ENCODE peak calls at places on chromosomes 2 and 18, in ten cellular contexts. Q is body of pancreas, J is fibroblast of pulmonary artery, R is astrocyte of the spinal cord, Y is fibroblast of mammary gland, B is fibroblast of lung, H is B cell, U is AG10803, F is GM10248, T is type B pancreatic cell. X is an unnamed sample.

GRCh38 chr2:220275454-220275853 is 648.0 kb downstream of the SLC4A3 start:
- DNase-seq in Q (no peak), J (no peak), R (no peak), Y (no peak), B (peak; percentile 69), H (no peak), U (peak; percentile 15), F (no peak), T (no peak), X (no peak)

GRCh38 chr2:11688222-11689069 is 18.5 kb upstream of the NTSR2 start:
- DNase-seq in Q (peak; percentile 79), J (peak; percentile 87), R (peak; percentile 65), Y (peak; percentile 75), B (peak; percentile 70), H (peak; percentile 86), U (peak; percentile 74), F (peak; percentile 80), T (peak; percentile 84), X (peak; percentile 91)

GRCh38 chr2:85741811-85742507 is 11.8 kb upstream of the ATOH8 start:
- DNase-seq in Q (peak; percentile 62), J (peak; percentile 90), R (peak; percentile 94), Y (peak; percentile 89), B (peak; percentile 94), H (no peak), U (peak; percentile 97), F (no peak), T (no peak), X (no peak)

GRCh38 chr2:205763708-205764501 is 81.6 kb downstream of the NRP2 start:
- DNase-seq in Q (peak; percentile 52), J (peak; percentile 91), R (peak; percentile 93), Y (peak; percentile 73), B (peak; percentile 95), H (no peak), U (peak; percentile 95), F (peak; percentile 46), T (peak; percentile 79), X (peak; percentile 86)

GRCh38 chr2:153047220-153047619 is 328.8 kb downstream of the ARL6IP6 start:
- DNase-seq in Q (no peak), J (no peak), R (no peak), Y (no peak), B (no peak), H (no peak), U (no peak), F (no peak), T (no peak), X (no peak)

GRCh38 chr2:241179894-241180293 is 8.6 kb upstream of the ANO7 start:
- DNase-seq in Q (no peak), J (peak; percentile 30), R (no peak), Y (peak; percentile 31), B (no peak), H (no peak), U (peak; percentile 43), F (peak; percentile 69), T (no peak), X (no peak)

GRCh38 chr2:120239488-120240287 is 13.0 kb upstream of the RALB start:
- DNase-seq in Q (peak; percentile 71), J (peak; percentile 89), R (peak; percentile 88), Y (peak; percentile 88), B (peak; percentile 95), H (no peak), U (peak; percentile 87), F (no peak), T (no peak), X (no peak)

GRCh38 chr2:175880-176800 is 87.7 kb downstream of the SH3YL1 start:
- DNase-seq in Q (no peak), J (no peak), R (no peak), Y (peak; percentile 37), B (no peak), H (no peak), U (peak; percentile 33), F (no peak), T (no peak), X (no peak)

DNA sequence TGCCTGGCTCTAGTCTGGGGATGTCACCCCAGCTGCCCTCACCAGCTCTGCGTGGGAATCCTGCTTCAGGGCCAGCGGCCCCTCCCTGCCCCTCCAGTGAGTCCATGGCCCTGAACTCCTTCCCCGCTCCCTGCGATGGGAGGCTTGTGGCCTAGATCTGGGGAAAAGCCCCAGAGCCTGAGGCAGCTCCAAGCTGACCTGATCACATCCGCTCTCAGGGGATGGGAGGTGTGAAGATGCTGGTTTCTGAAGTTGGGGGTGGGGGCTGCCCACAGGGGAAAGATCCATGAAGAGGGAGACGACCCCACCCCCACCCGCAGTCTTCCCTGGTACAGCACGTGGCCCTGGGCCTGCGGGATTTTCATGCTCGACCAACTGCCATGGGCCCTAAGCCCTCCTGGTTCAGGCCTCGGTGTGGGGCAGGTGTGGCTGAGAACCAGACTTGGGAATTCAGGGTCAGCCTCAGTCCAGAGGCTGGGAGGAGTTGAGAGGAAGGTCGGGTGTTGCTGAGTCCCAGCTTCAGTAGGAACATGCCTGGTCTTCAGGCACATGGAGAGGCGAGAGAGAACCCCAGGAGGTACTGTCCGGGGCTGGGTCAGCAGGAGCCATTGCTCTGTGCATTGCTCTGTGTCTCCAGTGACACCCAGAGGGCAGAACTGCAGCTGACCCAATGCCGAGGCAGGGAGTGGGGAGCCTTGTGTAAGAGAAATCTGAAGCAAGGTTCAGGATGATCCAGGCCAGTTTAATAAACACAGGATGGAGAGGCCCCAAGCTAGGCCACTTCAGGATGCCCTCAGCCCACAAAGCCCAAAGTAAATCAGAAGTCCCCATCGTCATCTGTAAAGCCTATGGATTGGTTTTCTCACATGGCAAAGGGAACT is 115.1 kb downstream of the CAPN13 start:
- DNase-seq in Q (no peak), J (peak; percentile 21), R (no peak), Y (peak; percentile 38), B (no peak), H (no peak), U (peak; percentile 48), F (no peak), T (peak; percentile 60), X (peak; percentile 75)
- TF ChIP-seq CTCF in Q (no peak), J (peak; percentile 8), R (peak; percentile 36), Y (peak; percentile 39), B (peak; percentile 27), H (no peak), U (peak; percentile 38), F (peak; percentile 53), T (no peak), X (no peak)

GRCh38 chr18:55339990-55340389 is 248.0 kb downstream of the TCF4 start:
- DNase-seq in Q (no peak), J (no peak), R (no peak), Y (no peak), B (no peak), H (no peak), U (no peak), F (no peak), T (no peak), X (no peak)

GRCh38 chr18:55340998-55341397 is 247.0 kb downstream of the TCF4 start:
- DNase-seq in Q (no peak), J (no peak), R (no peak), Y (no peak), B (no peak), H (no peak), U (no peak), F (no peak), T (no peak), X (no peak)

GRCh38 chr18:55346387-55346786 is 241.6 kb downstream of the TCF4 start:
- DNase-seq in Q (no peak), J (no peak), R (no peak), Y (no peak), B (no peak), H (no peak), U (no peak), F (no peak), T (no peak), X (no peak)

GRCh38 chr18:55345103-55345950 is 242.7 kb downstream of the TCF4 start:
- DNase-seq in Q (no peak), J (no peak), R (no peak), Y (no peak), B (no peak), H (no peak), U (no peak), F (no peak), T (no peak), X (no peak)

GRCh38 chr18:55343396-55344073 is 244.5 kb downstream of the TCF4 start:
- DNase-seq in Q (no peak), J (peak; percentile 66), R (peak; percentile 56), Y (peak; percentile 56), B (peak; percentile 48), H (no peak), U (peak; percentile 50), F (no peak), T (no peak), X (no peak)
- TF ChIP-seq CTCF in Q (peak; percentile 35), J (peak; percentile 63), R (peak; percentile 60), Y (peak; percentile 76), B (peak; percentile 69), H (peak; percentile 79), U (peak; percentile 82), F (peak; percentile 48), T (peak; percentile 77), X (peak; percentile 80)

GRCh38 chr2:224890407-224890806 is 151.9 kb downstream of the DOCK10 start:
- DNase-seq in Q (no peak), J (no peak), R (no peak), Y (no peak), B (no peak), H (no peak), U (no peak), F (no peak), T (no peak), X (no peak)

GRCh38 chr2:224894356-224894755 is 147.9 kb downstream of the DOCK10 start:
- DNase-seq in Q (no peak), J (no peak), R (no peak), Y (no peak), B (no peak), H (peak; percentile 51), U (no peak), F (peak; percentile 41), T (no peak), X (no peak)

GRCh38 chr2:224892574-224893204 is 149.6 kb downstream of the DOCK10 start:
- DNase-seq in Q (peak; percentile 26), J (no peak), R (no peak), Y (no peak), B (no peak), H (no peak), U (peak; percentile 22), F (no peak), T (no peak), X (no peak)

GRCh38 chr2:224893848-224894247 is 148.4 kb downstream of the DOCK10 start:
- DNase-seq in Q (no peak), J (no peak), R (no peak), Y (no peak), B (no peak), H (no peak), U (no peak), F (no peak), T (no peak), X (no peak)

DNA sequence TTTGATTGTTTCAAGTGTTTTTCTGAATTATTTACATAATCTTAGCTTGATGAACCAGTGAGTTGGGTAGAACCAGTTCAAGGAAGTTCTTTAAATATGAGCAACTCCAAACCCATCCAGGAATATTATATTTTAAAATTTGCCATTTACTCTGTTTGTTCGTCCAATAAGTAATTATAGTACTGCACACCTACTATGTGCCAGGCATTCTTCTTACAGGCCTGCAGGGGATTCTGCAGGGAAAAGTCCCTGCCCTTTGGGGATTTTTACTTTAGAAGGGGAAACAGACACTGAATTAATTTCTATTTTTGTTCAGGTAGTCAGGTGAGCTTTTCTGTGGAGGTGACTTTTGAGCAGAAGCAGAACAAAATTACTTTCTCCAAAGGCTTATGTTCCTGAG is 146.9 kb downstream of the DOCK10 start:
- DNase-seq in Q (no peak), J (no peak), R (no peak), Y (no peak), B (no peak), H (no peak), U (no peak), F (no peak), T (no peak), X (no peak)
- TF ChIP-seq CTCF in Q (no peak), J (no peak), R (no peak), Y (no peak), B (no peak), H (no peak), U (no peak), F (no peak), T (no peak), X (no peak)

GRCh38 chr2:101281482-101281881 is 27.0 kb downstream of the RNF149 start:
- DNase-seq in Q (no peak), J (no peak), R (no peak), Y (no peak), B (no peak), H (no peak), U (no peak), F (no peak), T (no peak), X (no peak)

GRCh38 chr2:101274142-101274541 is 21.5 kb downstream of the CNOT11 start:
- DNase-seq in Q (no peak), J (no peak), R (no peak), Y (no peak), B (no peak), H (no peak), U (no peak), F (no peak), T (no peak), X (no peak)

GRCh38 chr2:101273045-101273444 is 20.4 kb downstream of the CNOT11 start:
- DNase-seq in Q (no peak), J (no peak), R (no peak), Y (no peak), B (no peak), H (no peak), U (no peak), F (no peak), T (no peak), X (no peak)

GRCh38 chr2:101278925-101279324 is 26.2 kb downstream of the CNOT11 start:
- DNase-seq in Q (no peak), J (no peak), R (no peak), Y (no peak), B (no peak), H (no peak), U (no peak), F (no peak), T (no peak), X (no peak)

DNA sequence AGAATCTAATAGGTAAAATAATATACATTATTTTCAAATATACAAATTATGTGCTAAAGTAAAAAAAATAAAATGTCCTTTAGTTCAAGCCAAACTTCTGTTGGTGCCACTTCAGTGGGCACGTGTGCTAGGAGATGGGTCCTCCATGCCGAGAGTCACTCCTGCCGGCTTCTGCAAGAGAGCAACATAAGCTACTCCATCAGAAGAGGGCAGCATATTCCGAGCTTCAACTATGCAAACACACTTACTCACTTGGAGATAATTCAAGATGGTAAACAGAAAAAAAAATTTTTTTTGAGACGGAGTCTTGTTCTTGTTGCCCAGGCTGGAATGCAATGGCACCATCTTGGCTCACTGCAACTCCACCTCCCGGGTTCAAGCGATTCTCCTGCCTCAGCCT is 24.4 kb downstream of the CNOT11 start:
- DNase-seq in Q (peak; percentile 64), J (peak; percentile 20), R (peak; percentile 37), Y (peak; percentile 40), B (peak; percentile 53), H (no peak), U (peak; percentile 32), F (no peak), T (no peak), X (no peak)
- TF ChIP-seq CTCF in Q (no peak), J (no peak), R (peak; percentile 21), Y (peak; percentile 12), B (peak; percentile 19), H (no peak), U (peak; percentile 17), F (no peak), T (peak; percentile 25), X (no peak)

X was measured in osteocyte.